ENCODE peak calls at places on chromosomes 12 and 14, in four cellular contexts. X is cardiac muscle cell, G is Peyer's patch, K is fibroblast of pulmonary artery. Q is an unnamed sample.

GRCh38 chr14:54642950-54643695 is 76.2 kb downstream of the SAMD4A start:
- DNase-seq in G (no peak), K (peak; percentile 68), X (peak; percentile 32), Q (no peak)

GRCh38 chr12:89392401-89392800 is 40.1 kb upstream of the DUSP6 start:
- DNase-seq in K (no peak), G (no peak), X (no peak), Q (no peak)

GRCh38 chr12:3097186-3097804 is 20.1 kb downstream of the TSPAN9 start:
- DNase-seq in G (no peak), X (peak; percentile 74), K (peak; percentile 92), Q (peak; percentile 49)

GRCh38 chr12:4736048-4736447 is 15.8 kb downstream of the GALNT8 start:
- DNase-seq in G (no peak), K (no peak), X (no peak), Q (no peak)

GRCh38 chr12:114274131-114274530 is 131.8 kb downstream of the TBX5 start:
- DNase-seq in K (no peak), G (no peak), X (no peak), Q (no peak)

GRCh38 chr12:27984275-27984674 is 11.7 kb upstream of the PTHLH start:
- DNase-seq in G (no peak), K (peak; percentile 59), X (no peak), Q (no peak)

GRCh38 chr12:55893723-55894122 is 34.0 kb downstream of the PYM1 start:
- DNase-seq in G (no peak), K (no peak), X (no peak), Q (no peak)

GRCh38 chr12:107822356-107822755 is 47.9 kb downstream of the ASCL4 start:
- DNase-seq in G (no peak), K (no peak), X (no peak), Q (no peak)

GRCh38 chr12:49046129-49046895 is 14.3 kb downstream of the KMT2D start:
- DNase-seq in X (no peak), K (no peak), G (no peak), Q (no peak)

GRCh38 chr14:45362505-45362904 is 109.5 kb upstream of the MIS18BP1 start:
- DNase-seq in K (no peak), G (no peak), X (no peak), Q (no peak)

GRCh38 chr14:104113631-104114420 is 24.6 kb upstream of the KIF26A start:
- DNase-seq in K (no peak), G (no peak), X (no peak), Q (peak; percentile 0)

GRCh38 chr12:1473418-1473817 is 121.0 kb downstream of the FBXL14 start:
- DNase-seq in G (peak; percentile 45), X (no peak), K (no peak), Q (no peak)

GRCh38 chr14:31009836-31010618 is 15.4 kb upstream of the AP4S1 start:
- DNase-seq in K (no peak), G (no peak), X (no peak), Q (no peak)

GRCh38 chr12:47736877-47737676 is 11.8 kb upstream of the ENDOU start:
- DNase-seq in X (peak; percentile 51), K (peak; percentile 83), G (no peak), Q (no peak)

GRCh38 chr12:13120431-13120830 is 17.0 kb upstream of the GSG1 start:
- DNase-seq in K (no peak), X (no peak), G (no peak), Q (no peak)

GRCh38 chr14:23727566-23728335 is 91.6 kb downstream of the DHRS2 start:
- DNase-seq in X (peak; percentile 45), K (peak; percentile 42), G (no peak), Q (peak; percentile 23)
- TF ChIP-seq CTCF in X (peak; percentile 22), K (peak; percentile 14), G (no peak), Q (peak; percentile 25)

GRCh38 chr12:96068111-96068510 is 32.7 kb upstream of the LTA4H start:
- DNase-seq in G (no peak), K (no peak), X (no peak), Q (no peak)

GRCh38 chr12:96068636-96069035 is 33.2 kb upstream of the LTA4H start:
- DNase-seq in G (no peak), K (no peak), X (no peak), Q (no peak)

GRCh38 chr12:96069511-96070231 is 34.3 kb upstream of the LTA4H start:
- DNase-seq in G (no peak), X (no peak), K (no peak), Q (no peak)

GRCh38 chr12:96073346-96074336 is 38.3 kb upstream of the LTA4H start:
- DNase-seq in X (no peak), K (peak; percentile 24), G (no peak), Q (peak; percentile 66)

DNA sequence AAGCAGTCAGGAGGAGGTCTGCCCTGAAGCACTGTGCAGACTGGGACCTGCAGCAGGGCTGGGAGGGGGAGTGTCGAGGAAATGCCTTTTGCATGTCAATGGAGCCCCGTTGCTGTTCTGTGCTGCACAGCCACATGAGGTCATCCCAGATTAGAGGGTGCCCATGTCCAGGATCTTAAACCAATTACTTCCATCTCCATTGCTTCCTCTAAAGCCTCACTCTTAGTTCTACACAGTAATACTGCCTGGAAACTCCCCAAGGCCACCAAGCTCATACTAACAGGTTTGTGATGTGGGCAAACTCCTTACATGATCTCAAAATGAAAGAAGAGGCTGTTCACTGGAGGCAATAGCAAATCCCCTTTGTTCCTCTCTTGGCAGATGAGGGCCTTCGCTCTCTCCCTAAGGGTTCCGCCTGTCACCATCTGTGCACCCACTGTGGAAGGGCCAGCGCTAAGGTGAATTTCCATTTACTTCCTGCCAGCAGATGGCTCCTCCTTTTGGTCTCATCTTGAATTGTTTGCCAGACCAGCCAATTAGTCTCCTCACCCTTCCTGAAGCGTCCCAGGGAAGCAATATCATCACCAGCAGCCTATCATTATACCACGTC is 35.4 kb upstream of the LTA4H start:
- DNase-seq in G (peak; percentile 24), K (peak; percentile 29), X (peak; percentile 21), Q (no peak)
- TF ChIP-seq CTCF in G (no peak), K (peak; percentile 14), X (peak; percentile 20), Q (no peak)

DNA sequence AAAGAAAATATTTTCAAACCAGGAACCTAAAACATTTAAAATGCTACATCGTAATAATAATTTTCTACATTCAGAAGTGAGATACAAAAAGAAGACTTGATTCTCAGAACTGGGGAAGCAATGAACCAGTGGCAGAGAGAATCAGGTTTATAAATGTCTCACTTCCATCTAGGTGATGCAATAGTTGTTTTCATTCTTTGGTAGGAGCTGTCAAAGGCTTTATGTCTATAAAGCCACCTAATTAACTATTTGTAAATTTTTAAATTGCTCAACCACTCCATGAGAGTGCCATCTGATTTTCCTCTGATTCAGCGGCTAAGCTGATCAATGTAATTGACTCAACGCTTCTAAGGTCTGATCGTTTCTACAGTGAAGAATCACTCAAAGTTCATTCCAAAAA is 66.1 kb downstream of the ARMH4 start:
- DNase-seq in K (no peak), X (no peak), G (no peak), Q (no peak)
- TF ChIP-seq CTCF in K (no peak), X (no peak), G (no peak), Q (no peak)

GRCh38 chr12:53344824-53345485 is 8.8 kb upstream of the SP7 start:
- DNase-seq in G (peak; percentile 73), X (peak; percentile 88), K (peak; percentile 78), Q (peak; percentile 69)
- TF ChIP-seq CTCF in G (peak; percentile 34), X (peak; percentile 78), K (peak; percentile 74), Q (peak; percentile 43)

GRCh38 chr14:70822706-70823185 is 13.4 kb upstream of the MAP3K9 start:
- DNase-seq in X (peak; percentile 75), K (peak; percentile 39), G (no peak), Q (peak; percentile 30)

GRCh38 chr14:70823281-70823680 is 14.0 kb upstream of the MAP3K9 start:
- DNase-seq in G (no peak), K (no peak), X (no peak), Q (no peak)

GRCh38 chr14:70828188-70828587 is 18.9 kb upstream of the MAP3K9 start:
- DNase-seq in K (no peak), G (no peak), X (no peak), Q (no peak)

GRCh38 chr14:70831382-70831781 is 22.1 kb upstream of the MAP3K9 start:
- DNase-seq in K (no peak), X (no peak), G (no peak), Q (no peak)

DNA sequence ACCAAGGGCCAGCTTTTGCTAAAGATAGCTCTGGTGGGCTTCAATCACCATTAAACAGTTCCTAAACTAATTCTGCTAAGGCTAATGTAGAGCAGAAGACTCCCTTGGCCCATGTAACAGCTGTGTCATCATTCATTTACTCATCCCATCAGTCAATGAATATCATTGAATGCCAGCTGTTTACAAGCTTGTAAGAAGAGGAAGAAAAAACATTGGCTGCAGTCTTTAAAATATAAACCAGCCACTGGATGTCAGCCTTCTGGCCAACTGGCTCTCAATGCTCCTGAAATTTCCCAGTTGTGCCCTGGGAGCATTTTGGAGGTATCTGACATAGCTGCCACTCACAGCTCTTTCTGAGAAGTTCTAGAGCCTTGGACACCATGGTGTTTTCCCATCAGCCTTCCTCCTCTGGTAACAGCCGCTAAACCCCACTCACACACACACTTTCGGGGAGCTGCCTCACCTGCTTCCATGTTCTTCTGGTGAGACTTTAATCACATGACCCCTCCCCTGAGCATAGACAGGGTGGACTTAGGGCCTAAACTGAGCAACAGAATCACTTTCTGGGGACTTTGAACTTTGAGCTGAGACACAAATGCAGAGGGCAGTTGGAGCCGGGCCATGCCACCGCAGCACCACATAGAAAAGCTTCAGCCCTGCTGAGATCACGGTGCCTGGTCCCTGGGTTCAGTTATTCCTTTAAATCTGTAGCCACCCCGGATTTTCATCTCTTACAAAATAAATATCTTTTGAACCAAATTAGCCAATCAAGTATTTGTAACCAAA is 18.2 kb upstream of the MAP3K9 start:
- DNase-seq in K (no peak), X (no peak), G (no peak), Q (no peak)
- TF ChIP-seq CTCF in K (no peak), X (no peak), G (no peak), Q (no peak)

DNA sequence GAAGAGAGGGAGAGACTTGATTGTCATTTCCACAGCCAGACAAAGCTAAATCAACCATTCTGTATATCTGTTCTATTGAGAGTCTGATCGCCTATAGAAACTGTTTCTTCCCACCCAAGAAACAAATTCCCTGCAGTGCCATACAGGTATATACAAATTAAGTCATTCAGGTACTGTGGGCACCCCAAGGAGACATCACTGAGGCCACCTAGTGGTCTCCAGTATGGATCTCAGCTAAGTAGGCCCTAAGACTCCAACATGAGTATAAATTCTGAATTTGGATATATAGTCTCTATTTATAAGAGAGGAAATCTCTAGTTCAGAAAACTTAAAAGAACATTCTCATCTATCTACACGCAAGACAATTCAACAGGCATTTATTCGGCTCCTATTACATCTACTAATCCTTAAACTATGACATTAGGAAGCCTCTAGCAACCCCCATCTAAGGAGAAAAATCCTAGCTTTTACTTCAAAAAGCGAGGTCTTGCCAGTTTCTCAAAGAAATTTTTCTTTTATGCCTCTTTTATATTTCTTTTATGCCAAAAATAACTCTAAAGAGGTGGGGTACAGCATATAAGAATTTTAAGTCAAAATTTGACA is 62.6 kb downstream of the DCAF5 start:
- DNase-seq in K (peak; percentile 61), X (peak; percentile 45), G (no peak), Q (peak; percentile 70)
- TF ChIP-seq CTCF in K (peak; percentile 85), X (peak; percentile 76), G (no peak), Q (peak; percentile 64)

DNA sequence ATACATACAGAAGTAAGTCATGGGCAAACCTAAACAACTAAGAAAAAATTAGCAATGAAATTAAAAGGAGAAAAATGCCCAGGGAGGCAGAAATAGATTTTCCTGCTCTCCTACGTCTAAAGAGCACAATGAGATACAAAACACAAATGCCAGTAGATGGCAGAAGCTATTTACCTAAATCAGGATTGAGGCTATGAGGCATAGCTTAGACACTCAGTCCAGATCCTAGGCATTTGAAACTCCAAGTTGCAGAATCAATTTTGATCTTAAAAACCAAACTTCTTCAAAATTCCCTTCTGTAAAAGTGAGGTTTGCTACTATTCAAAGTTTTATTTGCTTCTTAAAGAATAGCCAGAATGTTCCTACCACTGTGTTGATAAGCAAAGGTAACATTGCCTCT is 368.6 kb downstream of the DAD1 start:
- DNase-seq in K (peak; percentile 18), G (no peak), X (no peak), Q (no peak)
- TF ChIP-seq CTCF in K (no peak), G (no peak), X (no peak), Q (no peak)